ENCODE peak calls at places on chromosomes 7 and 10, in six cellular contexts. O is aorta, Y is thoracic aorta, I is T-helper 17 cell, X is OCI-LY7, P is keratinocyte. N is an unnamed sample.
A peak's percentile ranks its signal among the peaks of the same experiment; 100 is the strongest.

GRCh38 chr7:121510302-121510701 is 114.2 kb upstream of the FAM3C start:
- DNase-seq in O (no peak), Y (no peak), X (peak; percentile 24), I (no peak), P (no peak), N (no peak)

GRCh38 chr7:74013539-74014272 is 14.3 kb upstream of the ELN start:
- DNase-seq in O (peak; percentile 95), X (no peak), Y (peak; percentile 73), P (no peak), I (no peak), N (peak; percentile 82)

GRCh38 chr7:95545007-95545615 is 51.2 kb downstream of the PDK4 start:
- DNase-seq in X (no peak), P (no peak), Y (no peak), I (no peak), O (no peak), N (no peak)

GRCh38 chr7:70416611-70417010 is 715.3 kb upstream of the GALNT17 start:
- DNase-seq in P (no peak), X (peak; percentile 73), Y (no peak), I (no peak), O (no peak), N (no peak)

GRCh38 chr10:71268247-71268691 is 50.8 kb upstream of the SLC29A3 start:
- DNase-seq in I (no peak), Y (no peak), P (no peak), X (no peak), O (no peak), N (peak; percentile 59)

GRCh38 chr10:103448751-103449150 is 3.4 kb downstream of the CALHM2 start:
- DNase-seq in O (peak; percentile 86), P (peak; percentile 1), I (no peak), Y (no peak), X (no peak), N (peak; percentile 88)

GRCh38 chr10:84348860-84349259 is 20.5 kb downstream of the CCSER2 start:
- DNase-seq in O (no peak), Y (no peak), X (no peak), P (no peak), I (no peak), N (no peak)

GRCh38 chr10:77511498-77512218 is 126.0 kb downstream of the KCNMA1 start:
- DNase-seq in I (no peak), P (no peak), Y (no peak), X (no peak), O (no peak), N (no peak)

GRCh38 chr10:43409385-43410109 is 561 bp upstream of the HNRNPF start:
- DNase-seq in O (peak; percentile 81), I (peak; percentile 63), P (no peak), X (no peak), Y (no peak), N (peak; percentile 79)

GRCh38 chr10:121544301-121544869 is 53.9 kb downstream of the FGFR2 start:
- DNase-seq in O (no peak), I (no peak), P (no peak), X (no peak), Y (no peak), N (no peak)

GRCh38 chr7:37732880-37733279 is 49.3 kb downstream of the GPR141 start:
- DNase-seq in I (no peak), O (no peak), Y (no peak), X (no peak), P (no peak), N (no peak)

GRCh38 chr10:113041841-113042745 is 92.0 kb downstream of the TCF7L2 start:
- DNase-seq in Y (no peak), X (no peak), P (no peak), O (no peak), I (no peak), N (no peak)

GRCh38 chr7:120858299-120858636 is 324 bp upstream of the TSPAN12 start:
- DNase-seq in I (no peak), X (no peak), O (no peak), P (no peak), Y (no peak), N (no peak)

GRCh38 chr7:17564678-17565209 is 266.3 kb downstream of the AHR start:
- DNase-seq in X (no peak), Y (no peak), O (no peak), P (no peak), I (no peak), N (no peak)

GRCh38 chr7:102193806-102194205 is 92.9 kb upstream of the SH2B2 start:
- DNase-seq in I (no peak), Y (no peak), O (no peak), X (no peak), P (no peak), N (no peak)

GRCh38 chr10:80894797-80895467 is 357.2 kb downstream of the SH2D4B start:
- DNase-seq in X (no peak), Y (no peak), I (no peak), P (no peak), O (no peak), N (no peak)

GRCh38 chr7:151711906-151712771 is 164.8 kb downstream of the PRKAG2 start:
- DNase-seq in X (no peak), I (no peak), O (no peak), Y (no peak), P (no peak), N (no peak)

GRCh38 chr7:6705959-6706665 is 635 bp downstream of the ZNF12 start:
- DNase-seq in O (peak; percentile 81), X (peak; percentile 42), Y (no peak), P (no peak), I (peak; percentile 17), N (peak; percentile 74)

GRCh38 chr10:57579926-57580325 is 687.8 kb downstream of the IPMK start:
- DNase-seq in P (no peak), X (peak; percentile 8), O (no peak), Y (no peak), I (no peak), N (no peak)

GRCh38 chr10:82551501-82551900 is 676.5 kb downstream of the NRG3 start:
- DNase-seq in Y (no peak), X (no peak), O (no peak), P (no peak), I (no peak), N (no peak)

GRCh38 chr7:65448824-65449504 is 75.3 kb downstream of the ZNF92 start:
- DNase-seq in X (no peak), I (no peak), P (peak; percentile 71), O (no peak), Y (no peak), N (no peak)

GRCh38 chr10:94023909-94024308 is 30.2 kb downstream of the PLCE1 start:
- DNase-seq in X (no peak), I (no peak), O (no peak), P (no peak), Y (no peak), N (no peak)

GRCh38 chr10:18594574-18595156 is 56.7 kb downstream of the NSUN6 start:
- DNase-seq in P (no peak), O (no peak), I (no peak), Y (no peak), X (no peak), N (no peak)

GRCh38 chr10:71868192-71868697 is 17.2 kb upstream of the PSAP start:
- DNase-seq in X (peak; percentile 39), O (peak; percentile 74), I (no peak), P (no peak), Y (no peak), N (peak; percentile 63)

GRCh38 chr7:22728416-22729029 is 1.5 kb downstream of the IL6 start:
- DNase-seq in P (peak; percentile 32), X (peak; percentile 61), Y (no peak), I (no peak), O (no peak), N (no peak)

GRCh38 chr10:107163904-107164861 is at the start of gene SORCS1:
- DNase-seq in I (no peak), X (no peak), O (no peak), Y (no peak), P (no peak), N (peak; percentile 78)

GRCh38 chr7:871900-872537 is 4.3 kb upstream of the GET4 start:
- DNase-seq in I (no peak), Y (no peak), X (no peak), P (no peak), O (no peak), N (peak; percentile 37)

GRCh38 chr10:99329238-99329890 is at the start of gene CNNM1:
- DNase-seq in I (no peak), O (peak; percentile 77), P (no peak), Y (no peak), X (no peak), N (peak; percentile 21)

GRCh38 chr10:131500892-131501291 is 189.4 kb upstream of the TCERG1L start:
- DNase-seq in O (no peak), I (no peak), Y (no peak), X (no peak), P (no peak), N (no peak)

GRCh38 chr10:123863721-123864432 is 27.7 kb downstream of the CPXM2 start:
- DNase-seq in X (no peak), O (no peak), Y (no peak), P (no peak), I (no peak), N (no peak)
- H3K9me3 ChIP-seq in X (no peaks in the 10 kb centered on the region), O (no peaks in the 10 kb centered on the region), Y (no peaks in the 10 kb centered on the region), P (no peaks in the 10 kb centered on the region), I (no peaks in the 10 kb centered on the region), N (no peaks in the 10 kb centered on the region)

DNA sequence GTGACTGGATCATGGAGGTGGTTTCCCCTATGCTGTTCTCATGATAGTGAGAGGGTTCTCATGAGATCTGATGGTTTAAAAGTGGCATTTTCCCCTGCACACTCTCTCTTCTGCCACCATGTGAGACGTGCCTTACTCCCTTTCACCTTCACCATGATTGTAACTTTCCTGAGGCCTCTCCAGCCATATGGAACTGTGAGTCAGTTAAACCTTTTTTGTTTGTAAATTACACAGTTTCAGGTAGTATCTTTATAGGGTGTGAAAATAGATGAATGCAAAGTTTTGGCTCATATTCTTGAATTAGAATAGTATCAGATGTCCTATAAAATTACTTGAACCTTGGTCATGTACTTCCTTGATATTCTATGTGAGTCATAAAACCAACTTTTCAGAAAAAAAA is 252.1 kb upstream of the TMEM229A start:
- DNase-seq in X (no peak), I (no peak), O (no peak), P (no peak), Y (no peak), N (no peak)
- H3K9me3 ChIP-seq in X (no peaks in the 10 kb centered on the region), I (no peaks in the 10 kb centered on the region), O (no peaks in the 10 kb centered on the region), P (no peaks in the 10 kb centered on the region), Y (no peaks in the 10 kb centered on the region), N (no peaks in the 10 kb centered on the region)

GRCh38 chr10:132919374-132920100 is 22.8 kb downstream of the CFAP46 start:
- DNase-seq in P (no peak), I (no peak), O (peak; percentile 69), X (no peak), Y (no peak), N (no peak)
- H3K9me3 ChIP-seq in P (no peaks in the 10 kb centered on the region), I (no peaks in the 10 kb centered on the region), O (no peaks in the 10 kb centered on the region), X (no peaks in the 10 kb centered on the region), Y (no peaks in the 10 kb centered on the region), N (no peaks in the 10 kb centered on the region)

DNA sequence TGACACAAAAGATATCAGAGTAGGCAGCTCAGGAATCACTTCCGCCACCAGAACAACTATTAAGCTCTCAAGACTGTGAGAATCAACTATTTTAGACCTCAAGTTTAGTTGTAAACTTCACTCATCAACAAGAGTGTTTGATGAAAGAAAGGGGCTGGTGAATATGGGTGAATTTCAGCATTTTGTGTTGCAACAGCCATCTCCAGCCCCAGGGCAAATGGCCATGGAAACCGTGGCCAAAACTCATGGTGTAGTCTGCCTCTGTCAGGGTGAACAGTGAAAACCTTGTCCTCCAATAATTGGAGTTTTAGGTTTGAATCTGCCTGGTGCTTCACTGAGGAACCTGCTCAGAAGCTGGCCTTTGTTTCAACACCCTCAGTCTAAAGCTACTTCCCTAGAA is 60.0 kb downstream of the POLR1F start:
- DNase-seq in I (no peak), P (no peak), O (no peak), Y (no peak), X (no peak), N (no peak)
- H3K9me3 ChIP-seq in I (no peaks in the 10 kb centered on the region), P (no peaks in the 10 kb centered on the region), O (peaks cover 7% of the 10 kb centered on the region), Y (peaks cover under 1% of the 10 kb centered on the region), X (no peaks in the 10 kb centered on the region), N (peaks cover 1% of the 10 kb centered on the region)

N was measured in right cardiac atrium.